ENCODE peak calls at places on chromosomes 2 and 18, in seven cellular contexts. L, Q, N, W, U, R and G are unnamed samples.

GRCh38 chr2:179613701-179614100 is 247.7 kb downstream of the ZNF385B start:
- DNase-seq in L (no peak), Q (no peak), N (no peak), W (no peak), U (no peak), R (no peak), G (no peak)

GRCh38 chr2:96878171-96878570 is 8.3 kb upstream of the SEMA4C start:
- DNase-seq in L (no peak), Q (no peak), N (no peak), W (no peak), U (no peak), R (no peak), G (no peak)

GRCh38 chr2:96856776-96857673 is 791 bp downstream of the ANKRD39 start:
- DNase-seq in L (no peak), Q (peak), N (no peak), W (peak), U (no peak), R (peak), G (no peak)

GRCh38 chr2:171483793-171484192 is 38.5 kb upstream of the CYBRD1 start:
- DNase-seq in L (no peak), Q (no peak), N (no peak), W (no peak), U (no peak), R (no peak), G (no peak)

GRCh38 chr2:206160124-206160806 is 570 bp downstream of the EEF1B2 start:
- DNase-seq in L (no peak), Q (peak), N (no peak), W (peak), U (peak), R (no peak), G (no peak)

GRCh38 chr2:26571316-26571715 is 69.8 kb downstream of the CIB4 start:
- DNase-seq in L (no peak), Q (no peak), N (no peak), W (no peak), U (no peak), R (no peak), G (no peak)

GRCh38 chr2:85580206-85580605 is 2.8 kb downstream of the VAMP8 start:
- DNase-seq in L (no peak), Q (no peak), N (no peak), W (no peak), U (no peak), R (no peak), G (no peak)

GRCh38 chr2:6538607-6539006 is 327.1 kb downstream of the CMPK2 start:
- DNase-seq in L (no peak), Q (no peak), N (no peak), W (no peak), U (no peak), R (no peak), G (no peak)

GRCh38 chr2:55712477-55713060 is 18.9 kb upstream of the PNPT1 start:
- DNase-seq in L (no peak), Q (no peak), N (no peak), W (no peak), U (no peak), R (no peak), G (no peak)

GRCh38 chr18:43303376-43303775 is 26.1 kb upstream of the SYT4 start:
- DNase-seq in L (no peak), Q (no peak), N (no peak), W (no peak), U (no peak), R (no peak), G (no peak)

GRCh38 chr18:36889316-36889715 is 60.4 kb downstream of the KIAA1328 start:
- DNase-seq in L (no peak), Q (no peak), N (no peak), W (no peak), U (no peak), R (no peak), G (no peak)

GRCh38 chr2:171432969-171433762 is 624 bp downstream of the METTL8 start:
- DNase-seq in L (peak), Q (peak), N (no peak), W (peak), U (peak), R (no peak), G (peak)

GRCh38 chr18:58076052-58076451 is 32.0 kb downstream of the NEDD4L start:
- DNase-seq in L (no peak), Q (no peak), N (no peak), W (no peak), U (no peak), R (no peak), G (no peak)

GRCh38 chr2:195021704-195022513 is 635.1 kb upstream of the SLC39A10 start:
- DNase-seq in L (no peak), Q (no peak), N (peak), W (no peak), U (no peak), R (no peak), G (no peak)

GRCh38 chr2:42754021-42754775 is 9.7 kb downstream of the OXER1 start:
- DNase-seq in L (no peak), Q (no peak), N (peak), W (no peak), U (peak), R (no peak), G (no peak)

GRCh38 chr2:222993920-222994650 is 57.9 kb upstream of the KCNE4 start:
- DNase-seq in L (no peak), Q (no peak), N (no peak), W (no peak), U (peak), R (no peak), G (no peak)

GRCh38 chr18:42746794-42747193 is 368.7 kb downstream of the RIT2 start:
- DNase-seq in L (no peak), Q (no peak), N (no peak), W (no peak), U (no peak), R (no peak), G (no peak)

GRCh38 chr2:64938607-64939285 is 50.5 kb upstream of the SLC1A4 start:
- DNase-seq in L (no peak), Q (no peak), N (no peak), W (no peak), U (no peak), R (no peak), G (no peak)

GRCh38 chr2:128312411-128312810 is 6.3 kb downstream of the HS6ST1 start:
- DNase-seq in L (no peak), Q (no peak), N (no peak), W (no peak), U (peak), R (no peak), G (no peak)

GRCh38 chr2:22855081-22855480 is 529.9 kb upstream of the KLHL29 start:
- DNase-seq in L (no peak), Q (peak), N (no peak), W (no peak), U (no peak), R (no peak), G (no peak)

GRCh38 chr2:12723741-12724463 is 7.2 kb downstream of the TRIB2 start:
- DNase-seq in L (no peak), Q (no peak), N (no peak), W (no peak), U (no peak), R (no peak), G (no peak)

GRCh38 chr2:171741189-171741588 is 53.9 kb downstream of the DYNC1I2 start:
- DNase-seq in L (no peak), Q (no peak), N (peak), W (no peak), U (no peak), R (no peak), G (no peak)

GRCh38 chr2:7621018-7621814 is 704.0 kb downstream of the RNF144A start:
- DNase-seq in L (no peak), Q (no peak), N (no peak), W (no peak), U (no peak), R (no peak), G (no peak)

GRCh38 chr2:130135692-130136541 is 6.9 kb upstream of the POTEF start:
- DNase-seq in L (no peak), Q (no peak), N (no peak), W (no peak), U (no peak), R (peak), G (no peak)

GRCh38 chr2:127358044-127358443 is 29.7 kb downstream of the MAP3K2 start:
- DNase-seq in L (no peak), Q (peak), N (no peak), W (no peak), U (no peak), R (no peak), G (no peak)

GRCh38 chr18:41134426-41134825 is 820.6 kb upstream of the PIK3C3 start:
- DNase-seq in L (no peak), Q (no peak), N (no peak), W (no peak), U (no peak), R (no peak), G (no peak)

GRCh38 chr2:18272148-18272494 is 288.3 kb downstream of the RDH14 start:
- DNase-seq in L (no peak), Q (no peak), N (no peak), W (no peak), U (no peak), R (no peak), G (no peak)

GRCh38 chr2:29749843-29750242 is 171.5 kb downstream of the ALK start:
- DNase-seq in L (no peak), Q (no peak), N (no peak), W (no peak), U (no peak), R (no peak), G (no peak)

GRCh38 chr2:45915523-45915922 is 264.0 kb downstream of the PRKCE start:
- DNase-seq in L (no peak), Q (no peak), N (no peak), W (no peak), U (no peak), R (no peak), G (no peak)

GRCh38 chr2:196783431-196784094 is 15.9 kb downstream of the GTF3C3 start:
- DNase-seq in L (no peak), Q (no peak), N (no peak), W (no peak), U (no peak), R (no peak), G (no peak)

GRCh38 chr2:162196611-162197010 is 44.6 kb upstream of the GCG start:
- DNase-seq in L (no peak), Q (no peak), N (no peak), W (no peak), U (no peak), R (no peak), G (no peak)

GRCh38 chr2:181077128-181077709 is 96.8 kb downstream of the UBE2E3 start:
- DNase-seq in L (peak), Q (peak), N (peak), W (peak), U (peak), R (no peak), G (no peak)

GRCh38 chr18:50194623-50195532 is at the start of gene MYO5B:
- DNase-seq in L (peak), Q (peak), N (no peak), W (peak), U (peak), R (peak), G (peak)
- TF ChIP-seq YY1 in L (no peak), Q (peak), N (no peak), W (no peak), U (no peak), R (no peak), G (no peak)

GRCh38 chr2:219350938-219351280 is 18.4 kb upstream of the RESP18 start:
- DNase-seq in L (no peak), Q (no peak), N (no peak), W (no peak), U (no peak), R (no peak), G (peak)

GRCh38 chr2:219354582-219354981 is 22.0 kb upstream of the RESP18 start:
- DNase-seq in L (no peak), Q (no peak), N (no peak), W (no peak), U (no peak), R (no peak), G (no peak)

GRCh38 chr2:219350215-219350937 is 17.8 kb upstream of the RESP18 start:
- DNase-seq in L (no peak), Q (no peak), N (no peak), W (no peak), U (no peak), R (no peak), G (no peak)

GRCh38 chr2:219353129-219353528 is 20.6 kb upstream of the RESP18 start:
- DNase-seq in L (no peak), Q (no peak), N (no peak), W (no peak), U (no peak), R (no peak), G (no peak)

GRCh38 chr2:219352448-219353023 is 20.0 kb upstream of the RESP18 start:
- DNase-seq in L (peak), Q (peak), N (no peak), W (peak), U (peak), R (peak), G (peak)
- TF ChIP-seq YY1 in L (no peak), Q (no peak), N (no peak), W (no peak), U (no peak), R (no peak), G (no peak)

GRCh38 chr2:169743549-169743948 is 9.9 kb downstream of the KLHL23 start:
- DNase-seq in L (no peak), Q (no peak), N (no peak), W (no peak), U (no peak), R (no peak), G (no peak)
- TF ChIP-seq YY1 in L (no peak), Q (no peak), N (no peak), W (no peak), U (no peak), R (no peak), G (no peak)

GRCh38 chr2:24597181-24597870 is 106.3 kb downstream of the NCOA1 start:
- DNase-seq in L (no peak), Q (no peak), N (no peak), W (no peak), U (no peak), R (no peak), G (no peak)
- TF ChIP-seq YY1 in L (no peak), Q (no peak), N (no peak), W (no peak), U (no peak), R (no peak), G (no peak)

DNA sequence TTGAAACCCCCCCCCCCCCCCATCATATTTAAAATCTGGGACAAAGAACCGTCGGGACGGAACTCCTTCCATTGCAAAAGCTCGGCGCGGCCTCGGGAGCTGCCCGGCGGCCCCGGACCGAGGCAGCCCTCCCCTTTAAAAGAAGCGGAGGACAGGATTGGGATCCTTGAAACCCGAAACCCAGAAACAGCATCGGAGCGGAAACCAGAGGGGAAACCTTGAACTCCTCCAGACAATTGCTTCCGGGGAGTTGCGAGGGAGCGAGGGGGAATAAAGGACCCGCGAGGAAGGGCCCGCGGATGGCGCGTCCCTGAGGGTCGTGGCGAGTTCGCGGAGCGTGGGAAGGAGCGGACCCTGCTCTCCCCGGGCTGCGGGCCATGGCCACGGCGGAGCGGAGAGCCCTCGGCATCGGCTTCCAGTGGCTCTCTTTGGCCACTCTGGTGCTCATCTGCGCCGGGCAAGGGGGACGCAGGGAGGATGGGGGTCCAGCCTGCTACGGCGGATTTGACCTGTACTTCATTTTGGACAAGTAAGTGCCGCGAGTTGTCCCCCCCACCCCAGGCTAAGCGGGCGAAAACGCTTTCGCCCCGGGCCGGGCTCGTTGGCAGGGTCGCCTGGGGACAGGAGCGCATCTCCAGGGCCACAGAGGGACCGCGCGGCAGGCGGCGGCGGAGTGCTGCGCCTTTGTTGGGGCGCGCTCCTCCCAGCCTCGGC is at the start of gene ANTXR1:
- DNase-seq in L (peak), Q (peak), N (no peak), W (peak), U (peak), R (peak), G (peak)
- TF ChIP-seq YY1 in L (no peak), Q (peak), N (no peak), W (no peak), U (no peak), R (peak), G (no peak)

DNA sequence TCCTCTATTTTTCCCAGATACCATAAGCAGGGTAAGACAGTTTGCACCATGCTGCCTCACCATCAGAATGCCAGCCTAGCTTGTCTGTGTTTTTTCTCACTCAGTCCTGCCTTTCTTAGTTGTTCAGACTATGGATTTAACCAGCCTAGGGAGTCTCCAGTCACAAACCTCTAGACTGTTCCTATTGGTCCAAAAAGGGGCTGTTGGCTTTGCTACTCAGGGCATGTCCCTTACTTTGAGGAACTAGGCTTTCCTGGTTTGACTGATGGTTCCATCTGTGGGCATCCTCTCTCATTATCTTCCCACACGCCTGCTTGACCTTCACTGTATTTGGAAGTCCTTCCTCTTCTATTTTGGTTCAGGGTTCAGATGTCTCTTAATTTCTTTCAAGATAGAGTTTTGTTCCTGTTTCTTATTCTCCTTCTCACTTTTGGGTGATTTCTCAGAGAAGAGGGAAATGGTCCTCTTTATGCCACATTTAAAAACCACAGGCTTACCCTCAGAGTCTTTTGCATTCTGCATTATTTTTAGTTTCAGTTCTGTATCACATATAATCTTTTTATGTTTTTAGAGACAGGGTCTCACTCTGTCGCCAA is 31.3 kb upstream of the TMEM131 start:
- DNase-seq in L (no peak), Q (no peak), N (peak), W (no peak), U (no peak), R (peak), G (no peak)
- TF ChIP-seq YY1 in L (no peak), Q (no peak), N (no peak), W (no peak), U (no peak), R (no peak), G (no peak)